ENCODE peak calls at places on chromosomes 2 and 18, in eight cellular contexts. N is suprapubic skin, L is stomach, Q is esophagus muscularis mucosa, F is vagina, P is K562, V is sigmoid colon, E is HCT116. A is an unnamed sample.

GRCh38 chr2:98519851-98520250 is 75.2 kb downstream of the INPP4A start:
- DNase-seq in Q (peak), E (no peak), F (peak), P (no peak), N (no peak), V (no peak), L (no peak), A (no peak)

GRCh38 chr2:219495531-219496122 is 3.1 kb upstream of the GMPPA start:
- DNase-seq in N (no peak), E (peak), L (peak), P (peak), V (peak), Q (no peak), F (no peak), A (peak)

GRCh38 chr2:226190479-226191252 is 609.0 kb downstream of the IRS1 start:
- DNase-seq in L (no peak), E (peak), V (no peak), N (no peak), Q (no peak), P (no peak), F (no peak), A (no peak)

GRCh38 chr2:221350621-221351020 is 221.5 kb downstream of the EPHA4 start:
- DNase-seq in P (no peak), V (no peak), E (no peak), L (no peak), N (no peak), F (no peak), Q (no peak), A (no peak)

GRCh38 chr2:98043101-98043500 is 43.9 kb upstream of the VWA3B start:
- DNase-seq in F (no peak), Q (no peak), P (no peak), L (no peak), E (no peak), N (no peak), V (no peak), A (no peak)

GRCh38 chr2:211408485-211408884 is 852.1 kb downstream of the CPS1 start:
- DNase-seq in L (no peak), N (no peak), V (no peak), P (no peak), E (no peak), F (no peak), Q (no peak), A (no peak)

GRCh38 chr2:108215794-108216211 is 24.0 kb upstream of the SULT1C3 start:
- DNase-seq in L (peak), P (no peak), V (no peak), Q (peak), N (no peak), E (peak), F (no peak), A (no peak)

GRCh38 chr2:12842917-12843316 is 126.2 kb downstream of the TRIB2 start:
- DNase-seq in N (no peak), F (no peak), V (no peak), Q (no peak), L (no peak), E (no peak), P (no peak), A (no peak)

GRCh38 chr2:64036343-64036742 is 17.1 kb upstream of the VPS54 start:
- DNase-seq in N (no peak), P (no peak), L (no peak), E (no peak), V (no peak), Q (no peak), F (no peak), A (no peak)

GRCh38 chr2:108449410-108450200 is 599 bp downstream of the GCC2 start:
- DNase-seq in F (no peak), E (peak), L (peak), P (peak), V (no peak), N (no peak), Q (no peak), A (peak)

GRCh38 chr2:234680688-234681050 is 183.8 kb upstream of the ARL4C start:
- DNase-seq in P (no peak), Q (no peak), F (no peak), V (no peak), E (no peak), L (no peak), N (no peak), A (no peak)

GRCh38 chr2:95074663-95075439 is 46.8 kb downstream of the MRPS5 start:
- DNase-seq in F (peak), V (no peak), Q (peak), P (no peak), E (no peak), L (no peak), N (no peak), A (no peak)

GRCh38 chr2:49687873-49688272 is 533.6 kb upstream of the FSHR start:
- DNase-seq in Q (no peak), V (no peak), N (no peak), L (no peak), E (no peak), P (no peak), F (no peak), A (no peak)

GRCh38 chr2:30346475-30347169 is 100.4 kb upstream of the LCLAT1 start:
- DNase-seq in P (no peak), L (no peak), V (peak), E (no peak), N (no peak), F (no peak), Q (no peak), A (no peak)

GRCh38 chr2:158179660-158180059 is 78.0 kb downstream of the UPP2 start:
- DNase-seq in Q (no peak), L (no peak), F (no peak), V (no peak), P (no peak), E (peak), N (no peak), A (no peak)

GRCh38 chr18:79136742-79137141 is 67.5 kb downstream of the ATP9B start:
- DNase-seq in L (no peak), Q (no peak), N (no peak), F (no peak), E (no peak), V (no peak), P (no peak), A (no peak)

GRCh38 chr2:68386362-68386761 is 21.3 kb downstream of the PLEK start:
- DNase-seq in P (no peak), L (no peak), V (no peak), Q (no peak), N (no peak), E (no peak), F (no peak), A (no peak)

GRCh38 chr2:55869637-55870325 is 53.8 kb downstream of the EFEMP1 start:
- DNase-seq in P (no peak), Q (no peak), N (no peak), V (no peak), E (no peak), F (no peak), L (no peak), A (no peak)

GRCh38 chr2:104852161-104852689 is 1.7 kb upstream of the POU3F3 start:
- DNase-seq in V (no peak), Q (peak), E (no peak), P (no peak), F (no peak), N (no peak), L (no peak), A (no peak)

GRCh38 chr2:231883468-231883881 is 42.7 kb downstream of the NPPC start:
- DNase-seq in L (no peak), N (no peak), Q (no peak), F (no peak), P (no peak), V (no peak), E (no peak), A (no peak)

GRCh38 chr2:101149241-101150192 is 1.7 kb downstream of the TBC1D8 start:
- DNase-seq in L (peak), P (no peak), Q (no peak), E (no peak), N (no peak), F (no peak), V (no peak), A (no peak)

GRCh38 chr18:10901329-10901728 is 248.0 kb downstream of the PIEZO2 start:
- DNase-seq in N (no peak), P (no peak), E (no peak), Q (no peak), L (no peak), F (no peak), V (no peak), A (no peak)

GRCh38 chr2:58512878-58513277 is 271.8 kb upstream of the FANCL start:
- DNase-seq in L (no peak), P (no peak), N (no peak), E (no peak), V (no peak), Q (no peak), F (no peak), A (no peak)

GRCh38 chr18:9135912-9136314 is 668 bp upstream of the ANKRD12 start:
- DNase-seq in V (no peak), F (no peak), E (peak), L (no peak), N (no peak), P (peak), Q (no peak), A (peak)

GRCh38 chr18:12776821-12777471 is 74.1 kb downstream of the PSMG2 start:
- DNase-seq in F (peak), Q (no peak), V (no peak), N (no peak), L (no peak), E (no peak), P (no peak), A (no peak)

GRCh38 chr2:73907840-73908452 is 15.1 kb downstream of the ACTG2 start:
- DNase-seq in L (no peak), P (no peak), N (no peak), V (peak), F (peak), Q (no peak), E (no peak), A (peak)

GRCh38 chr2:170932166-170932565 is 3.1 kb downstream of the GORASP2 start:
- DNase-seq in P (no peak), N (no peak), F (no peak), V (no peak), Q (no peak), E (no peak), L (no peak), A (no peak)

GRCh38 chr18:50454379-50455005 is 79.6 kb downstream of the SKA1 start:
- DNase-seq in L (no peak), V (no peak), Q (no peak), F (no peak), P (no peak), E (no peak), N (no peak), A (no peak)

GRCh38 chr2:36486546-36487044 is 111.4 kb downstream of the FEZ2 start:
- DNase-seq in F (no peak), L (no peak), N (no peak), E (no peak), P (no peak), Q (no peak), V (no peak), A (no peak)

GRCh38 chr2:63477686-63478085 is 110.6 kb downstream of the WDPCP start:
- DNase-seq in F (no peak), L (no peak), V (no peak), P (no peak), Q (no peak), E (no peak), N (no peak), A (no peak)

GRCh38 chr18:69387181-69387580 is 13.5 kb upstream of the DOK6 start:
- DNase-seq in E (no peak), V (no peak), F (no peak), Q (no peak), L (no peak), P (no peak), N (no peak), A (no peak)

GRCh38 chr18:33673689-33674088 is 95.7 kb downstream of the ASXL3 start:
- DNase-seq in E (no peak), N (no peak), Q (no peak), V (no peak), P (no peak), L (no peak), F (no peak), A (no peak)

GRCh38 chr2:62178741-62179271 is 17.1 kb upstream of the B3GNT2 start:
- DNase-seq in F (no peak), P (no peak), V (no peak), E (no peak), Q (no peak), L (no peak), N (no peak), A (no peak)

GRCh38 chr18:74040459-74041332 is 106.9 kb downstream of the FBXO15 start:
- DNase-seq in N (no peak), F (no peak), E (peak), Q (no peak), V (no peak), P (peak), L (peak), A (peak)

GRCh38 chr2:86357392-86357963 is 20.1 kb upstream of the REEP1 start:
- DNase-seq in L (no peak), E (no peak), V (no peak), F (no peak), N (no peak), P (no peak), Q (peak), A (no peak)

GRCh38 chr2:240586919-240587800 is 626 bp downstream of the CAPN10 start:
- DNase-seq in N (no peak), P (no peak), E (no peak), Q (no peak), V (peak), F (no peak), L (peak), A (no peak)
- TF ChIP-seq POLR2A in N (no peak), P (no peak), E (no peak), Q (no peak), V (no peak), F (no peak), L (no peak), A (no peak)

GRCh38 chr2:96663177-96663576 is 20.6 kb downstream of the FER1L5 start:
- DNase-seq in E (no peak), V (no peak), F (no peak), P (no peak), Q (no peak), L (peak), N (no peak), A (no peak)

GRCh38 chr2:96662360-96662759 is 19.8 kb downstream of the FER1L5 start:
- DNase-seq in E (no peak), Q (no peak), V (no peak), F (no peak), L (no peak), P (no peak), N (no peak), A (no peak)

GRCh38 chr2:96664366-96664765 is 21.8 kb downstream of the FER1L5 start:
- DNase-seq in P (no peak), L (no peak), N (no peak), F (no peak), V (peak), E (no peak), Q (no peak), A (no peak)

GRCh38 chr2:96663829-96664228 is 21.3 kb downstream of the FER1L5 start:
- DNase-seq in P (no peak), F (no peak), V (no peak), Q (no peak), L (peak), N (no peak), E (no peak), A (no peak)

GRCh38 chr2:96665083-96665569 is 22.6 kb downstream of the FER1L5 start:
- DNase-seq in P (no peak), V (peak), N (no peak), L (no peak), Q (no peak), E (peak), F (no peak), A (no peak)
- TF ChIP-seq POLR2AphosphoS5 in P (no peak), V (peak), N (no peak), L (peak), Q (peak), E (no peak), F (peak), A (no peak)

DNA sequence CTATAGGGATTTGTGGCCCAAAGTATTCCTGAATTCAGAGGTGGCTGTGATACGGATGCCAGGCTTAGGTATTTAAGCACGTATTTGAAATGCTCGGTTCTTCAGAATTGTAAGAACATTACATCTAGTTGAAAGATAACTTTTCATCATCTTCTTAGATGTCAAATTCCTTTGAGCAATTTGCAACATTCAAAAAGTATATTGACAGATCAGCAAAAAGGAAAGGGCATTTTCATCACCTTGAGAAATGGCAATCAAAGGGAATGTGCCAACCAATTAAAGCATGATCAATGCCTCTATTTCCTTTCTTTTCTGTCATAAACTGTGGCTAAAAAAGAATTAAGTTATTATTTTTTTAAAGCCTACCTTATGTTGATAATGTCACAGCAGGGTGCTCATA is 66.3 kb upstream of the LRRTM4 start:
- DNase-seq in L (no peak), F (no peak), N (no peak), E (no peak), V (no peak), Q (no peak), P (no peak), A (no peak)
- TF ChIP-seq POLR2A in L (no peak), F (no peak), N (no peak), E (no peak), V (no peak), Q (no peak), P (no peak), A (no peak)

GRCh38 chr2:166224197-166224596 is 96.4 kb upstream of the SCN1A start:
- DNase-seq in Q (no peak), E (no peak), N (no peak), F (no peak), P (no peak), L (no peak), V (no peak), A (no peak)
- TF ChIP-seq POLR2AphosphoS5 in Q (no peak), E (no peak), N (no peak), F (no peak), P (no peak), L (no peak), V (no peak), A (no peak)

GRCh38 chr2:10300997-10301945 is 1.4 kb upstream of the HPCAL1 start:
- DNase-seq in P (no peak), N (no peak), Q (no peak), F (no peak), E (no peak), V (no peak), L (no peak), A (no peak)

GRCh38 chr2:10303174-10303633 is 500 bp downstream of the HPCAL1 start:
- DNase-seq in Q (no peak), E (no peak), N (peak), V (no peak), L (peak), P (no peak), F (no peak), A (no peak)

GRCh38 chr2:10303634-10304378 is 1.1 kb downstream of the HPCAL1 start:
- DNase-seq in V (no peak), P (peak), Q (no peak), N (no peak), F (no peak), E (no peak), L (peak), A (no peak)

GRCh38 chr2:10301946-10302478 is 692 bp upstream of the HPCAL1 start:
- DNase-seq in F (no peak), Q (no peak), L (no peak), V (no peak), P (peak), N (no peak), E (no peak), A (no peak)

DNA sequence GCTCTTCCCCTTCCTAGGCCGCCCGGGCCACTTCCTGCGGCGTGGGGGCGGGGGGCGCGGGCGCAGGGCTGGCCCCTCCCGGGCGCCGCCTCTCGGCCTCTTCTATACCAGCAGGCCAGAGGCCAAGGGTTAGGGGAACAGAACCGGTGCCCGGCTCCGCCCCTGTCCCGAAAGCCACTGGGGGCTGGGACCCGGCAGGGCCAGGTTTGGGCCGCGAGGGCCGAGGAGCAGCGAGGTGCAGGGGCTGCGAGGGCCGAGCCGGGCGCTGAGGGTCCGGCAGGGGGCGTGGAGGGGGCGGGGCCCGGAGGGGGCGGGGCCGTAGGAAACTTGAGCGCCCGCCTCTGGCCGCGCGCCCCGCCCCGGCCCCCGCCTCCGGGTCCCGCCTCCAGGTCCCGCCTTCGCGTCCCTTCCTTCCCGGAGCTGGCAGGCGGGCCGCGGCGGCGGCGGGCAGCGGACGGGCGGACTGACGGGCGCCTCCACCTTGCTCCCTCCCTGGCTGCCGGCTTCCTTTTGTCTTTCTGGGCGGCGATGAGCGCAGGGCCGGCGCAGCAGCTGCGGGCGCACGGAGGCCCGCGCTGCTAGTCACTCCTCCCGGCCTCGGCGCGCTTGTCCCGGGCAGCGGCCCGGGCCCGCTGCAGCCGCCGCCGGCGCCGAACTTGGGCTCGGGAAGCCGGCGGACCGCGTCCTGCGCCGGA is at the start of gene HPCAL1:
- DNase-seq in Q (no peak), V (peak), F (no peak), P (peak), E (peak), L (peak), N (peak), A (peak)
- TF ChIP-seq POLR2A in Q (peak), V (peak), F (peak), P (peak), E (peak), L (no peak), N (no peak), A (no peak)

GRCh38 chr2:76178610-76179009 is 467.9 kb upstream of the GCFC2 start:
- DNase-seq in L (no peak), E (no peak), Q (no peak), N (no peak), F (no peak), P (no peak), V (no peak), A (no peak)

GRCh38 chr2:76170856-76171255 is 460.1 kb upstream of the GCFC2 start:
- DNase-seq in V (no peak), E (no peak), P (no peak), F (no peak), Q (no peak), L (no peak), N (no peak), A (no peak)

GRCh38 chr2:76169985-76170384 is 459.3 kb upstream of the GCFC2 start:
- DNase-seq in V (no peak), F (no peak), Q (no peak), P (no peak), E (no peak), L (no peak), N (no peak), A (no peak)

GRCh38 chr2:76175295-76175694 is 464.6 kb upstream of the GCFC2 start:
- DNase-seq in F (no peak), P (no peak), N (no peak), E (no peak), Q (no peak), V (no peak), L (no peak), A (no peak)

DNA sequence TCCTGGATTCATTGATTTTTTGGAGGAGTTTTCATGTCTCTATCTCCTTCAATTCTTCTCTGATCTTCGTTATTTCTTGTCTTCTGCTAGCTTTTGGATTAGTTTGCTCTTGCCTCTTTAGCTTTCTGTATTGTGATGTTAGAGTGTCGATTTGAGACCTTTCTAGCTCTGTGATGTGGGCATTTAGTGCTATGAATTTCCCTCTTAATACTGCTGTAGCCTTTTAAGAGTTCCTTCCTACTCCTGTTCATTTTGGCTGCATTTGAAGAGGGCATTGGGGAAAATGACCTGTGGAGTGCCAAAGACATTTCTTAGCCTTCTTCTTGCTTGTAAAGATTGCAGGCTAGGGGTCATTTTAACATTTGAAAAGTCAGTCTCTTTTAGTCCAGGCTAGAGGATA is 463.8 kb upstream of the GCFC2 start:
- DNase-seq in L (no peak), F (no peak), Q (no peak), E (no peak), P (no peak), N (no peak), V (no peak), A (no peak)
- TF ChIP-seq POLR2AphosphoS5 in L (no peak), F (no peak), Q (no peak), E (no peak), P (no peak), N (no peak), V (no peak), A (no peak)

GRCh38 chr2:3581367-3582262 is 6.6 kb downstream of the RPS7 start:
- DNase-seq in L (no peak), N (no peak), V (no peak), E (no peak), Q (no peak), P (no peak), F (no peak), A (no peak)
- TF ChIP-seq POLR2A in L (no peak), N (no peak), V (no peak), E (no peak), Q (no peak), P (peak), F (no peak), A (peak)

A was measured in GM12892.